ENCODE peak calls at places on chromosomes 11 and 22, in nine cellular contexts. N, A, O, L, S, Q, G, J and C are unnamed samples.

GRCh38 chr11:113663567-113663966 is 42.5 kb downstream of the TMPRSS5 start:
- DNase-seq in G (no peak), A (no peak), Q (no peak), O (no peak), L (no peak), S (no peak), J (no peak), N (no peak), C (no peak)

GRCh38 chr11:122100222-122101080 is 15.6 kb downstream of the BLID start:
- DNase-seq in O (peak; percentile 77), S (peak; percentile 8), G (no peak), J (peak; percentile 22), A (peak; percentile 76), Q (peak; percentile 88), N (no peak), L (peak; percentile 62), C (no peak)

GRCh38 chr22:38235240-38235850 is 33.6 kb downstream of the MAFF start:
- DNase-seq in S (no peak), A (peak; percentile 27), G (no peak), J (no peak), Q (no peak), L (no peak), O (no peak), N (no peak), C (no peak)

GRCh38 chr22:18091916-18092526 is 14.2 kb downstream of the PEX26 start:
- DNase-seq in A (peak; percentile 82), O (peak; percentile 23), G (no peak), L (peak; percentile 80), Q (no peak), J (no peak), N (no peak), S (peak; percentile 32), C (peak; percentile 62)

GRCh38 chr22:16818538-16818937 is 6.7 kb downstream of the XKR3 start:
- DNase-seq in A (no peak), L (no peak), S (no peak), Q (no peak), G (no peak), N (no peak), J (no peak), O (no peak), C (no peak)

GRCh38 chr11:110857885-110858555 is 145.8 kb upstream of the ARHGAP20 start:
- DNase-seq in G (no peak), J (no peak), A (no peak), S (no peak), N (no peak), Q (peak; percentile 92), L (peak; percentile 56), O (no peak), C (no peak)

GRCh38 chr11:36996795-36997194 is 398.8 kb upstream of the RAG2 start:
- DNase-seq in A (no peak), N (no peak), L (no peak), Q (no peak), J (no peak), S (no peak), G (no peak), O (no peak), C (no peak)

GRCh38 chr11:62708423-62709261 is 1.2 kb downstream of the GNG3 start:
- DNase-seq in L (no peak), O (no peak), A (no peak), G (peak; percentile 35), J (no peak), Q (no peak), N (no peak), S (peak; percentile 76), C (peak; percentile 61)

GRCh38 chr11:125772834-125773505 is 5.7 kb downstream of the PATE2 start:
- DNase-seq in A (no peak), G (no peak), L (peak; percentile 46), Q (peak; percentile 21), N (no peak), S (no peak), J (no peak), O (no peak), C (no peak)